ENCODE peak calls at places on chromosomes 1 and 21, in ten cellular contexts. X, A, H, I, Y, Q, U, O, N and D are unnamed samples.

GRCh38 chr1:94305704-94306103 is 68.3 kb upstream of the ARHGAP29 start:
- DNase-seq in X (no peak), A (no peak), H (no peak), I (no peak), Y (no peak), Q (no peak), U (no peak), O (no peak), N (peak; percentile 76), D (no peak)

GRCh38 chr1:243495442-243496172 is 239.8 kb downstream of the SDCCAG8 start:
- DNase-seq in X (no peak), A (no peak), H (no peak), I (peak; percentile 50), Y (no peak), Q (no peak), U (no peak), O (no peak), N (peak; percentile 68), D (no peak)

GRCh38 chr1:178011101-178011828 is 41.4 kb upstream of the SEC16B start:
- DNase-seq in X (no peak), A (no peak), H (no peak), I (no peak), Y (no peak), Q (no peak), U (peak; percentile 50), O (peak; percentile 20), N (peak; percentile 70), D (no peak)

GRCh38 chr21:42624095-42624830 is 29.2 kb upstream of the PDE9A start:
- DNase-seq in X (no peak), A (no peak), H (no peak), I (no peak), Y (no peak), Q (peak; percentile 61), U (peak; percentile 15), O (no peak), N (no peak), D (no peak)

GRCh38 chr1:10635385-10635896 is 160.7 kb downstream of the PEX14 start:
- DNase-seq in X (no peak), A (no peak), H (no peak), I (no peak), Y (peak; percentile 59), Q (peak; percentile 9), U (no peak), O (peak; percentile 40), N (peak; percentile 46), D (no peak)

GRCh38 chr21:46144464-46145070 is 10.8 kb downstream of the FTCD start:
- DNase-seq in X (peak; percentile 28), A (no peak), H (no peak), I (peak; percentile 58), Y (peak; percentile 76), Q (no peak), U (no peak), O (no peak), N (no peak), D (no peak)

GRCh38 chr1:182426442-182427430 is 23.2 kb upstream of the RGSL1 start:
- DNase-seq in X (no peak), A (no peak), H (no peak), I (no peak), Y (no peak), Q (no peak), U (no peak), O (no peak), N (no peak), D (no peak)

GRCh38 chr1:18041685-18042355 is 65.8 kb upstream of the IGSF21 start:
- DNase-seq in X (no peak), A (no peak), H (peak; percentile 77), I (peak; percentile 44), Y (peak; percentile 49), Q (no peak), U (no peak), O (no peak), N (no peak), D (no peak)

GRCh38 chr1:109466440-109467300 is at the start of gene SYPL2:
- DNase-seq in X (peak; percentile 23), A (no peak), H (peak; percentile 85), I (peak; percentile 24), Y (no peak), Q (no peak), U (peak; percentile 15), O (peak; percentile 41), N (peak; percentile 70), D (no peak)

GRCh38 chr1:180231506-180232420 is 1.7 kb downstream of the LHX4 start:
- DNase-seq in X (peak; percentile 41), A (no peak), H (peak; percentile 88), I (peak; percentile 83), Y (peak; percentile 49), Q (peak; percentile 34), U (peak; percentile 90), O (peak; percentile 63), N (peak; percentile 65), D (no peak)

GRCh38 chr1:159122005-159122621 is 45.5 kb upstream of the AIM2 start:
- DNase-seq in X (no peak), A (no peak), H (no peak), I (no peak), Y (no peak), Q (no peak), U (no peak), O (no peak), N (peak; percentile 72), D (no peak)

GRCh38 chr21:37636152-37636860 is 269.7 kb downstream of the DYRK1A start:
- DNase-seq in X (no peak), A (no peak), H (no peak), I (no peak), Y (no peak), Q (no peak), U (peak; percentile 68), O (no peak), N (peak; percentile 86), D (no peak)

GRCh38 chr1:184745929-184746583 is 8.6 kb downstream of the EDEM3 start:
- DNase-seq in X (no peak), A (no peak), H (no peak), I (peak; percentile 36), Y (peak; percentile 87), Q (peak; percentile 26), U (no peak), O (peak; percentile 37), N (no peak), D (no peak)

GRCh38 chr21:33976082-33976979 is 60.7 kb upstream of the ATP5PO start:
- DNase-seq in X (peak; percentile 79), A (peak; percentile 68), H (no peak), I (peak; percentile 5), Y (peak; percentile 19), Q (no peak), U (peak; percentile 67), O (no peak), N (peak; percentile 95), D (no peak)

GRCh38 chr1:226185153-226186036 is 1.1 kb downstream of the ACBD3 start:
- DNase-seq in X (no peak), A (no peak), H (no peak), I (no peak), Y (no peak), Q (peak; percentile 26), U (no peak), O (peak; percentile 36), N (peak; percentile 42), D (no peak)

GRCh38 chr1:28718166-28718565 is 18.6 kb upstream of the YTHDF2 start:
- DNase-seq in X (no peak), A (no peak), H (no peak), I (no peak), Y (no peak), Q (no peak), U (no peak), O (no peak), N (no peak), D (no peak)

GRCh38 chr1:47175227-47175934 is 14.5 kb downstream of the PDZK1IP1 start:
- DNase-seq in X (peak; percentile 63), A (no peak), H (peak; percentile 90), I (peak; percentile 62), Y (peak; percentile 65), Q (peak; percentile 59), U (peak; percentile 59), O (peak; percentile 77), N (peak; percentile 74), D (no peak)

GRCh38 chr1:114319480-114319879 is 165.8 kb upstream of the SYT6 start:
- DNase-seq in X (no peak), A (no peak), H (no peak), I (no peak), Y (no peak), Q (no peak), U (no peak), O (no peak), N (peak; percentile 66), D (no peak)

GRCh38 chr1:150072959-150073358 is 5.4 kb downstream of the VPS45 start:
- DNase-seq in X (no peak), A (no peak), H (no peak), I (peak; percentile 3), Y (peak; percentile 52), Q (no peak), U (peak; percentile 19), O (peak; percentile 12), N (peak; percentile 37), D (no peak)

GRCh38 chr1:2543543-2544092 is 12.6 kb upstream of the TNFRSF14 start:
- DNase-seq in X (peak; percentile 50), A (no peak), H (no peak), I (peak; percentile 76), Y (peak; percentile 65), Q (no peak), U (no peak), O (peak; percentile 85), N (peak; percentile 80), D (no peak)

GRCh38 chr1:27591622-27592021 is 12.3 kb downstream of the AHDC1 start:
- DNase-seq in X (no peak), A (no peak), H (no peak), I (no peak), Y (no peak), Q (no peak), U (no peak), O (peak; percentile 68), N (peak; percentile 69), D (no peak)

GRCh38 chr1:172322219-172323061 is 98.0 kb upstream of the C1orf105 start:
- DNase-seq in X (no peak), A (no peak), H (peak; percentile 50), I (no peak), Y (peak; percentile 73), Q (no peak), U (peak; percentile 92), O (no peak), N (peak; percentile 94), D (no peak)

GRCh38 chr1:162276493-162276892 is 100.2 kb downstream of the SPATA46 start:
- DNase-seq in X (no peak), A (no peak), H (no peak), I (peak; percentile 56), Y (peak; percentile 35), Q (peak; percentile 59), U (peak; percentile 35), O (peak; percentile 67), N (peak; percentile 66), D (no peak)

GRCh38 chr1:38569932-38570356 is 289.6 kb downstream of the RRAGC start:
- DNase-seq in X (no peak), A (no peak), H (peak; percentile 46), I (no peak), Y (no peak), Q (no peak), U (no peak), O (peak; percentile 14), N (no peak), D (no peak)

GRCh38 chr1:47875831-47876586 is 121.2 kb downstream of the TRABD2B start:
- DNase-seq in X (no peak), A (no peak), H (no peak), I (peak; percentile 78), Y (no peak), Q (peak; percentile 37), U (peak; percentile 60), O (peak; percentile 86), N (peak; percentile 28), D (no peak)

GRCh38 chr1:46673749-46674182 is 2.1 kb downstream of the TEX38 start:
- DNase-seq in X (peak; percentile 33), A (no peak), H (no peak), I (no peak), Y (no peak), Q (no peak), U (peak; percentile 4), O (no peak), N (peak; percentile 62), D (no peak)

GRCh38 chr1:244674446-244674845 is 21.5 kb downstream of the DESI2 start:
- DNase-seq in X (no peak), A (no peak), H (no peak), I (no peak), Y (no peak), Q (no peak), U (no peak), O (no peak), N (no peak), D (no peak)

GRCh38 chr1:199861020-199861795 is 166.3 kb upstream of the NR5A2 start:
- DNase-seq in X (no peak), A (no peak), H (no peak), I (no peak), Y (no peak), Q (no peak), U (no peak), O (no peak), N (no peak), D (no peak)